ENCODE peak calls at places on chromosomes 6 and 20, in eight cellular contexts. H is COR-L47; W is stimulated activated naive B cell treated with anti-CD40 and anti-IgM and Interleukin-4, amounts not matched to agents 10 μg/mL and 1 μg/mL and 100 μg/mL, for 72 hours; O is OCI-LY7; M is epithelial cell of prostate; Y is activated T-helper 1 cell treated with anti-CD3 and anti-CD28 coated beads, Interleukin-2, amount 50 U/mL, for 16 hours; X is choroid plexus epithelial cell; G is EL. V is an unnamed sample.

GRCh38 chr6:22432060-22432459 is 135.2 kb upstream of the PRL start:
- DNase-seq in H (no peak), W (no peak), O (no peak), M (no peak), Y (no peak), X (no peak), G (no peak), V (no peak)

GRCh38 chr6:7911345-7911725 is 747 bp upstream of the TXNDC5 start:
- DNase-seq in H (peak; percentile 66), W (no peak), O (peak; percentile 43), M (no peak), Y (no peak), X (no peak), G (no peak), V (no peak)

GRCh38 chr6:14673201-14673600 is 555.6 kb downstream of the CD83 start:
- DNase-seq in H (no peak), W (no peak), O (no peak), M (no peak), Y (no peak), X (peak; percentile 16), G (peak; percentile 81), V (no peak)

GRCh38 chr20:57708694-57709673 is 831 bp downstream of the PMEPA1 start:
- DNase-seq in H (no peak), W (no peak), O (no peak), M (no peak), Y (no peak), X (peak; percentile 31), G (no peak), V (no peak)

GRCh38 chr6:13573669-13574110 is 711 bp upstream of the SIRT5 start:
- DNase-seq in H (no peak), W (no peak), O (no peak), M (no peak), Y (no peak), X (peak; percentile 25), G (peak; percentile 57), V (no peak)

GRCh38 chr6:142850653-142851434 is 94.1 kb downstream of the HIVEP2 start:
- DNase-seq in H (no peak), W (peak; percentile 30), O (peak; percentile 60), M (no peak), Y (no peak), X (peak; percentile 69), G (peak; percentile 82), V (no peak)

GRCh38 chr6:148739822-148740128 is 7.1 kb upstream of the UST start:
- DNase-seq in H (no peak), W (no peak), O (no peak), M (no peak), Y (no peak), X (no peak), G (no peak), V (no peak)

GRCh38 chr6:3489961-3490621 is 33.2 kb upstream of the SLC22A23 start:
- DNase-seq in H (no peak), W (no peak), O (no peak), M (no peak), Y (no peak), X (no peak), G (no peak), V (no peak)

GRCh38 chr6:53347250-53347920 is 1.4 kb downstream of the ELOVL5 start:
- DNase-seq in H (no peak), W (no peak), O (peak; percentile 77), M (no peak), Y (no peak), X (peak; percentile 59), G (peak; percentile 47), V (no peak)

GRCh38 chr6:147023148-147023547 is 181.1 kb upstream of the STXBP5 start:
- DNase-seq in H (no peak), W (no peak), O (no peak), M (no peak), Y (no peak), X (no peak), G (no peak), V (no peak)

GRCh38 chr6:21171801-21172200 is 421.8 kb upstream of the SOX4 start:
- DNase-seq in H (no peak), W (no peak), O (no peak), M (no peak), Y (no peak), X (peak; percentile 76), G (no peak), V (no peak)

GRCh38 chr6:148128014-148128730 is 214.5 kb upstream of the SASH1 start:
- DNase-seq in H (no peak), W (no peak), O (no peak), M (peak; percentile 31), Y (no peak), X (peak; percentile 19), G (no peak), V (no peak)

GRCh38 chr20:20480689-20481088 is 112.8 kb downstream of the INSM1 start:
- DNase-seq in H (no peak), W (no peak), O (no peak), M (peak; percentile 27), Y (no peak), X (peak; percentile 91), G (peak; percentile 51), V (no peak)

GRCh38 chr6:116405147-116405546 is 34.4 kb downstream of the DSE start:
- DNase-seq in H (no peak), W (peak; percentile 39), O (peak; percentile 89), M (no peak), Y (no peak), X (peak; percentile 73), G (peak; percentile 43), V (peak; percentile 85)

GRCh38 chr20:51800769-51801219 is 1.5 kb downstream of the SALL4 start:
- DNase-seq in H (no peak), W (no peak), O (no peak), M (no peak), Y (no peak), X (peak; percentile 15), G (peak; percentile 17), V (no peak)

GRCh38 chr20:49115565-49115964 is 69.5 kb downstream of the CSE1L start:
- DNase-seq in H (no peak), W (no peak), O (no peak), M (no peak), Y (no peak), X (peak; percentile 52), G (peak; percentile 35), V (no peak)

GRCh38 chr6:132512638-132513632 is at the start of gene STX7:
- DNase-seq in H (peak; percentile 56), W (peak; percentile 90), O (peak; percentile 94), M (peak; percentile 78), Y (peak; percentile 75), X (peak; percentile 93), G (peak; percentile 92), V (no peak)

GRCh38 chr20:63355781-63356295 is 5.3 kb downstream of the CHRNA4 start:
- DNase-seq in H (no peak), W (no peak), O (no peak), M (no peak), Y (no peak), X (no peak), G (no peak), V (no peak)

GRCh38 chr6:90788781-90789180 is 201.9 kb upstream of the MAP3K7 start:
- DNase-seq in H (no peak), W (no peak), O (no peak), M (no peak), Y (no peak), X (no peak), G (no peak), V (no peak)

GRCh38 chr6:158605266-158605878 is 39.2 kb downstream of the DYNLT1 start:
- DNase-seq in H (peak; percentile 23), W (peak; percentile 37), O (peak; percentile 67), M (no peak), Y (no peak), X (peak; percentile 89), G (peak; percentile 64), V (peak; percentile 18)

GRCh38 chr20:46694484-46694883 is 5.2 kb upstream of the TP53RK start:
- DNase-seq in H (no peak), W (no peak), O (peak; percentile 61), M (no peak), Y (no peak), X (peak; percentile 81), G (peak; percentile 26), V (peak; percentile 45)

GRCh38 chr6:133956413-133957049 is 3.5 kb downstream of the TBPL1 start:
- DNase-seq in H (no peak), W (no peak), O (no peak), M (no peak), Y (no peak), X (no peak), G (no peak), V (no peak)

GRCh38 chr6:24888967-24889366 is 46.8 kb downstream of the RIPOR2 start:
- DNase-seq in H (no peak), W (no peak), O (peak; percentile 69), M (no peak), Y (no peak), X (no peak), G (no peak), V (no peak)

GRCh38 chr6:151695181-151695580 is 112.3 kb upstream of the ESR1 start:
- DNase-seq in H (no peak), W (no peak), O (no peak), M (peak; percentile 40), Y (no peak), X (no peak), G (no peak), V (no peak)

GRCh38 chr6:137571854-137572253 is 77.7 kb upstream of the OLIG3 start:
- DNase-seq in H (no peak), W (no peak), O (peak; percentile 59), M (no peak), Y (peak; percentile 23), X (peak; percentile 45), G (peak; percentile 32), V (peak; percentile 26)

GRCh38 chr6:79631800-79632172 is 657 bp downstream of the SH3BGRL2 start:
- DNase-seq in H (no peak), W (no peak), O (no peak), M (no peak), Y (no peak), X (no peak), G (no peak), V (no peak)